ENCODE peak calls at places on chromosomes 6 and 20, in nine cellular contexts. One of them, this sample, is unnamed.
A peak's percentile ranks its signal among the peaks of the same experiment; 100 is the strongest.

GRCh38 chr6:570812-571211 is 86.1 kb downstream of the HUS1B start:
- DNase-seq in naive thymus-derived CD4-positive, alpha-beta T cell: no peak
- DNase-seq in OCI-LY7: no peak
- DNase-seq in SJSA1: no peak
- DNase-seq in transverse colon: no peak
- DNase-seq in mammary epithelial cell: no peak
- DNase-seq in trophoblast cell: no peak
- DNase-seq in neuronal stem cell: no peak
- DNase-seq in effector memory CD4-positive, alpha-beta T cell: no peak
- DNase-seq in this sample: no peak

GRCh38 chr6:26493258-26493657 is 6.8 kb upstream of the BTN1A1 start:
- DNase-seq in OCI-LY7: peak; percentile 71
- DNase-seq in naive thymus-derived CD4-positive, alpha-beta T cell: no peak
- DNase-seq in SJSA1: no peak
- DNase-seq in mammary epithelial cell: no peak
- DNase-seq in trophoblast cell: no peak
- DNase-seq in transverse colon: no peak
- DNase-seq in effector memory CD4-positive, alpha-beta T cell: no peak
- DNase-seq in neuronal stem cell: no peak
- DNase-seq in this sample: peak; percentile 27

GRCh38 chr6:10837692-10837996 is 695 bp downstream of the MAK start:
- DNase-seq in trophoblast cell: no peak
- DNase-seq in OCI-LY7: no peak
- DNase-seq in effector memory CD4-positive, alpha-beta T cell: no peak
- DNase-seq in neuronal stem cell: no peak
- DNase-seq in naive thymus-derived CD4-positive, alpha-beta T cell: no peak
- DNase-seq in SJSA1: no peak
- DNase-seq in transverse colon: no peak
- DNase-seq in mammary epithelial cell: peak; percentile 7
- DNase-seq in this sample: peak; percentile 6

GRCh38 chr6:159730277-159730676 is 3.0 kb downstream of the WTAP start:
- DNase-seq in SJSA1: no peak
- DNase-seq in neuronal stem cell: no peak
- DNase-seq in transverse colon: no peak
- DNase-seq in naive thymus-derived CD4-positive, alpha-beta T cell: no peak
- DNase-seq in effector memory CD4-positive, alpha-beta T cell: no peak
- DNase-seq in mammary epithelial cell: no peak
- DNase-seq in OCI-LY7: no peak
- DNase-seq in trophoblast cell: no peak
- DNase-seq in this sample: no peak

GRCh38 chr6:106122306-106122940 is 36.3 kb downstream of the PRDM1 start:
- DNase-seq in SJSA1: no peak
- DNase-seq in mammary epithelial cell: no peak
- DNase-seq in transverse colon: no peak
- DNase-seq in OCI-LY7: no peak
- DNase-seq in neuronal stem cell: no peak
- DNase-seq in trophoblast cell: peak; percentile 64
- DNase-seq in naive thymus-derived CD4-positive, alpha-beta T cell: no peak
- DNase-seq in effector memory CD4-positive, alpha-beta T cell: no peak
- DNase-seq in this sample: no peak

GRCh38 chr20:953742-954141 is 37.6 kb upstream of the ANGPT4 start:
- DNase-seq in SJSA1: no peak
- DNase-seq in trophoblast cell: peak; percentile 66
- DNase-seq in transverse colon: no peak
- DNase-seq in OCI-LY7: no peak
- DNase-seq in mammary epithelial cell: no peak
- DNase-seq in naive thymus-derived CD4-positive, alpha-beta T cell: no peak
- DNase-seq in neuronal stem cell: no peak
- DNase-seq in effector memory CD4-positive, alpha-beta T cell: no peak
- DNase-seq in this sample: peak; percentile 28

GRCh38 chr6:139625998-139626975 is 251.8 kb upstream of the CITED2 start:
- DNase-seq in transverse colon: no peak
- DNase-seq in OCI-LY7: no peak
- DNase-seq in naive thymus-derived CD4-positive, alpha-beta T cell: no peak
- DNase-seq in neuronal stem cell: no peak
- DNase-seq in mammary epithelial cell: no peak
- DNase-seq in effector memory CD4-positive, alpha-beta T cell: no peak
- DNase-seq in SJSA1: no peak
- DNase-seq in trophoblast cell: peak; percentile 46
- DNase-seq in this sample: no peak

GRCh38 chr6:38476141-38476540 is 163.6 kb downstream of the BTBD9 start:
- DNase-seq in naive thymus-derived CD4-positive, alpha-beta T cell: no peak
- DNase-seq in mammary epithelial cell: no peak
- DNase-seq in neuronal stem cell: no peak
- DNase-seq in effector memory CD4-positive, alpha-beta T cell: no peak
- DNase-seq in trophoblast cell: no peak
- DNase-seq in OCI-LY7: no peak
- DNase-seq in SJSA1: no peak
- DNase-seq in transverse colon: no peak
- DNase-seq in this sample: no peak

GRCh38 chr6:90982051-90982450 is 395.2 kb upstream of the MAP3K7 start:
- DNase-seq in OCI-LY7: no peak
- DNase-seq in mammary epithelial cell: no peak
- DNase-seq in transverse colon: no peak
- DNase-seq in trophoblast cell: peak; percentile 6
- DNase-seq in neuronal stem cell: no peak
- DNase-seq in SJSA1: no peak
- DNase-seq in naive thymus-derived CD4-positive, alpha-beta T cell: no peak
- DNase-seq in effector memory CD4-positive, alpha-beta T cell: no peak
- DNase-seq in this sample: peak; percentile 12

DNA sequence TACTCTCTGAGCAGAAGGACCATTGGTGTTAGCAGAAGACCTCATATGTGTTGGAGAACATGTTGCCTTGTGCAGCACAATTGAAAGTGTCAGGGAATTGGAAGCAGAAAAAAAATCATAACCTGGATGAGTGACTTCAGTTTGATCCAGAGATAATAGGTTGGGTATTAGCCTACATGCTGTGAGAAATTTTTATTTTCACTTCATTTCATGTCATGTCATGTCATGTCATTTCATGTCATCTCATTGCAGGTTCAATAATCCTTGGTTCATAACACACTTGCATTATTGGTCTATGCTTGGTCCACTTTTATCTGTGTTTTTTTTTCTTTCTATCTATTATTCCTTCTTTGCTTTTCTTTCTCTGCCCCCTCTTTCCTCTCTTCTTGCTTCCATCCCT is 34.3 kb downstream of the AKAP7 start:
- DNase-seq in OCI-LY7: no peak
- DNase-seq in effector memory CD4-positive, alpha-beta T cell: no peak
- DNase-seq in SJSA1: no peak
- DNase-seq in trophoblast cell: no peak
- DNase-seq in mammary epithelial cell: no peak
- DNase-seq in naive thymus-derived CD4-positive, alpha-beta T cell: no peak
- DNase-seq in neuronal stem cell: no peak
- DNase-seq in transverse colon: no peak
- DNase-seq in this sample: no peak
- H3K36me3 ChIP-seq in OCI-LY7: no peaks in the 10 kb centered on the region
- H3K36me3 ChIP-seq in effector memory CD4-positive, alpha-beta T cell: peaks cover 5% of the 10 kb centered on the region
- H3K36me3 ChIP-seq in SJSA1: peaks cover 4% of the 10 kb centered on the region
- H3K36me3 ChIP-seq in trophoblast cell: no peaks in the 10 kb centered on the region
- H3K36me3 ChIP-seq in mammary epithelial cell: no peaks in the 10 kb centered on the region
- H3K36me3 ChIP-seq in naive thymus-derived CD4-positive, alpha-beta T cell: no peaks in the 10 kb centered on the region
- H3K36me3 ChIP-seq in neuronal stem cell: no peaks in the 10 kb centered on the region
- H3K36me3 ChIP-seq in transverse colon: no peaks in the 10 kb centered on the region
- H3K36me3 ChIP-seq in this sample: no peaks in the 10 kb centered on the region

GRCh38 chr6:31116661-31117385 is 2.2 kb downstream of the PSORS1C1 start:
- DNase-seq in SJSA1: no peak
- DNase-seq in trophoblast cell: no peak
- DNase-seq in mammary epithelial cell: no peak
- DNase-seq in OCI-LY7: no peak
- DNase-seq in naive thymus-derived CD4-positive, alpha-beta T cell: no peak
- DNase-seq in neuronal stem cell: no peak
- DNase-seq in transverse colon: no peak
- DNase-seq in effector memory CD4-positive, alpha-beta T cell: no peak
- DNase-seq in this sample: no peak
- H3K27ac ChIP-seq in SJSA1: no peak overlapping the region
- H3K27ac ChIP-seq in trophoblast cell: no peak overlapping the region
- H3K27ac ChIP-seq in mammary epithelial cell: no peak overlapping the region
- H3K27ac ChIP-seq in OCI-LY7: no peak overlapping the region
- H3K27ac ChIP-seq in naive thymus-derived CD4-positive, alpha-beta T cell: no peak overlapping the region
- H3K27ac ChIP-seq in neuronal stem cell: no peak overlapping the region
- H3K27ac ChIP-seq in transverse colon: peak overlapping the region; percentile 45
- H3K27ac ChIP-seq in effector memory CD4-positive, alpha-beta T cell: no peak overlapping the region
- H3K27ac ChIP-seq in this sample: no peak overlapping the region

GRCh38 chr20:3909952-3910366 is 20.8 kb downstream of the PANK2 start:
- DNase-seq in effector memory CD4-positive, alpha-beta T cell: no peak
- DNase-seq in SJSA1: no peak
- DNase-seq in naive thymus-derived CD4-positive, alpha-beta T cell: no peak
- DNase-seq in transverse colon: no peak
- DNase-seq in OCI-LY7: no peak
- DNase-seq in trophoblast cell: no peak
- DNase-seq in neuronal stem cell: no peak
- DNase-seq in mammary epithelial cell: no peak
- DNase-seq in this sample: no peak
- H3K36me3 ChIP-seq in effector memory CD4-positive, alpha-beta T cell: peaks cover 58% of the 10 kb centered on the region
- H3K36me3 ChIP-seq in SJSA1: peaks cover 80% of the 10 kb centered on the region
- H3K36me3 ChIP-seq in naive thymus-derived CD4-positive, alpha-beta T cell: peaks cover 20% of the 10 kb centered on the region
- H3K36me3 ChIP-seq in transverse colon: no peaks in the 10 kb centered on the region
- H3K36me3 ChIP-seq in OCI-LY7: peaks cover 87% of the 10 kb centered on the region
- H3K36me3 ChIP-seq in trophoblast cell: peaks cover 41% of the 10 kb centered on the region
- H3K36me3 ChIP-seq in neuronal stem cell: peaks cover 31% of the 10 kb centered on the region
- H3K36me3 ChIP-seq in mammary epithelial cell: peaks cover 37% of the 10 kb centered on the region
- H3K36me3 ChIP-seq in this sample: peaks cover 59% of the 10 kb centered on the region

GRCh38 chr6:134640229-134640628 is 309.7 kb downstream of the ALDH8A1 start:
- DNase-seq in trophoblast cell: peak; percentile 13
- DNase-seq in effector memory CD4-positive, alpha-beta T cell: no peak
- DNase-seq in transverse colon: no peak
- DNase-seq in naive thymus-derived CD4-positive, alpha-beta T cell: no peak
- DNase-seq in neuronal stem cell: no peak
- DNase-seq in mammary epithelial cell: no peak
- DNase-seq in OCI-LY7: no peak
- DNase-seq in SJSA1: no peak
- DNase-seq in this sample: no peak

GRCh38 chr6:134637847-134638438 is 312.0 kb downstream of the ALDH8A1 start:
- DNase-seq in naive thymus-derived CD4-positive, alpha-beta T cell: no peak
- DNase-seq in effector memory CD4-positive, alpha-beta T cell: no peak
- DNase-seq in OCI-LY7: no peak
- DNase-seq in mammary epithelial cell: no peak
- DNase-seq in transverse colon: no peak
- DNase-seq in neuronal stem cell: no peak
- DNase-seq in SJSA1: no peak
- DNase-seq in trophoblast cell: no peak
- DNase-seq in this sample: no peak

GRCh38 chr6:134634952-134635351 is 314.9 kb downstream of the ALDH8A1 start:
- DNase-seq in neuronal stem cell: no peak
- DNase-seq in effector memory CD4-positive, alpha-beta T cell: no peak
- DNase-seq in SJSA1: no peak
- DNase-seq in mammary epithelial cell: no peak
- DNase-seq in naive thymus-derived CD4-positive, alpha-beta T cell: no peak
- DNase-seq in OCI-LY7: no peak
- DNase-seq in trophoblast cell: no peak
- DNase-seq in transverse colon: no peak
- DNase-seq in this sample: no peak

GRCh38 chr6:134637282-134637681 is 312.6 kb downstream of the ALDH8A1 start:
- DNase-seq in OCI-LY7: no peak
- DNase-seq in SJSA1: no peak
- DNase-seq in mammary epithelial cell: no peak
- DNase-seq in neuronal stem cell: no peak
- DNase-seq in naive thymus-derived CD4-positive, alpha-beta T cell: no peak
- DNase-seq in effector memory CD4-positive, alpha-beta T cell: no peak
- DNase-seq in transverse colon: no peak
- DNase-seq in trophoblast cell: no peak
- DNase-seq in this sample: no peak

GRCh38 chr6:134636221-134636830 is 313.6 kb downstream of the ALDH8A1 start:
- DNase-seq in mammary epithelial cell: peak; percentile 39
- DNase-seq in trophoblast cell: peak; percentile 21
- DNase-seq in SJSA1: no peak
- DNase-seq in neuronal stem cell: no peak
- DNase-seq in effector memory CD4-positive, alpha-beta T cell: no peak
- DNase-seq in transverse colon: peak; percentile 26
- DNase-seq in naive thymus-derived CD4-positive, alpha-beta T cell: no peak
- DNase-seq in OCI-LY7: peak; percentile 16
- DNase-seq in this sample: no peak
- H3K27ac ChIP-seq in mammary epithelial cell: no peak overlapping the region
- H3K27ac ChIP-seq in trophoblast cell: no peak overlapping the region
- H3K27ac ChIP-seq in SJSA1: no peak overlapping the region
- H3K27ac ChIP-seq in neuronal stem cell: no peak overlapping the region
- H3K27ac ChIP-seq in effector memory CD4-positive, alpha-beta T cell: no peak overlapping the region
- H3K27ac ChIP-seq in transverse colon: no peak overlapping the region
- H3K27ac ChIP-seq in naive thymus-derived CD4-positive, alpha-beta T cell: no peak overlapping the region
- H3K27ac ChIP-seq in OCI-LY7: no peak overlapping the region
- H3K27ac ChIP-seq in this sample: no peak overlapping the region

GRCh38 chr20:63276956-63277355 is 4.3 kb downstream of the ARFGAP1 start:
- DNase-seq in SJSA1: no peak
- DNase-seq in neuronal stem cell: no peak
- DNase-seq in mammary epithelial cell: no peak
- DNase-seq in transverse colon: no peak
- DNase-seq in naive thymus-derived CD4-positive, alpha-beta T cell: no peak
- DNase-seq in OCI-LY7: no peak
- DNase-seq in trophoblast cell: no peak
- DNase-seq in effector memory CD4-positive, alpha-beta T cell: no peak
- DNase-seq in this sample: no peak
- H3K36me3 ChIP-seq in SJSA1: peaks cover 79% of the 10 kb centered on the region
- H3K36me3 ChIP-seq in neuronal stem cell: peaks cover 36% of the 10 kb centered on the region
- H3K36me3 ChIP-seq in mammary epithelial cell: peaks cover 3% of the 10 kb centered on the region
- H3K36me3 ChIP-seq in transverse colon: no peaks in the 10 kb centered on the region
- H3K36me3 ChIP-seq in naive thymus-derived CD4-positive, alpha-beta T cell: peaks cover 3% of the 10 kb centered on the region
- H3K36me3 ChIP-seq in OCI-LY7: peaks cover 47% of the 10 kb centered on the region
- H3K36me3 ChIP-seq in trophoblast cell: peaks cover 71% of the 10 kb centered on the region
- H3K36me3 ChIP-seq in effector memory CD4-positive, alpha-beta T cell: peaks cover 58% of the 10 kb centered on the region
- H3K36me3 ChIP-seq in this sample: peaks cover 31% of the 10 kb centered on the region

GRCh38 chr20:48731581-48731980 is 96.2 kb downstream of the PREX1 start:
- DNase-seq in neuronal stem cell: no peak
- DNase-seq in mammary epithelial cell: no peak
- DNase-seq in SJSA1: no peak
- DNase-seq in trophoblast cell: no peak
- DNase-seq in effector memory CD4-positive, alpha-beta T cell: no peak
- DNase-seq in naive thymus-derived CD4-positive, alpha-beta T cell: no peak
- DNase-seq in OCI-LY7: no peak
- DNase-seq in transverse colon: no peak
- DNase-seq in this sample: no peak
- H3K27ac ChIP-seq in neuronal stem cell: no peak overlapping the region
- H3K27ac ChIP-seq in mammary epithelial cell: no peak overlapping the region
- H3K27ac ChIP-seq in SJSA1: no peak overlapping the region
- H3K27ac ChIP-seq in trophoblast cell: no peak overlapping the region
- H3K27ac ChIP-seq in effector memory CD4-positive, alpha-beta T cell: no peak overlapping the region
- H3K27ac ChIP-seq in naive thymus-derived CD4-positive, alpha-beta T cell: no peak overlapping the region
- H3K27ac ChIP-seq in OCI-LY7: no peak overlapping the region
- H3K27ac ChIP-seq in transverse colon: no peak overlapping the region
- H3K27ac ChIP-seq in this sample: no peak overlapping the region

DNA sequence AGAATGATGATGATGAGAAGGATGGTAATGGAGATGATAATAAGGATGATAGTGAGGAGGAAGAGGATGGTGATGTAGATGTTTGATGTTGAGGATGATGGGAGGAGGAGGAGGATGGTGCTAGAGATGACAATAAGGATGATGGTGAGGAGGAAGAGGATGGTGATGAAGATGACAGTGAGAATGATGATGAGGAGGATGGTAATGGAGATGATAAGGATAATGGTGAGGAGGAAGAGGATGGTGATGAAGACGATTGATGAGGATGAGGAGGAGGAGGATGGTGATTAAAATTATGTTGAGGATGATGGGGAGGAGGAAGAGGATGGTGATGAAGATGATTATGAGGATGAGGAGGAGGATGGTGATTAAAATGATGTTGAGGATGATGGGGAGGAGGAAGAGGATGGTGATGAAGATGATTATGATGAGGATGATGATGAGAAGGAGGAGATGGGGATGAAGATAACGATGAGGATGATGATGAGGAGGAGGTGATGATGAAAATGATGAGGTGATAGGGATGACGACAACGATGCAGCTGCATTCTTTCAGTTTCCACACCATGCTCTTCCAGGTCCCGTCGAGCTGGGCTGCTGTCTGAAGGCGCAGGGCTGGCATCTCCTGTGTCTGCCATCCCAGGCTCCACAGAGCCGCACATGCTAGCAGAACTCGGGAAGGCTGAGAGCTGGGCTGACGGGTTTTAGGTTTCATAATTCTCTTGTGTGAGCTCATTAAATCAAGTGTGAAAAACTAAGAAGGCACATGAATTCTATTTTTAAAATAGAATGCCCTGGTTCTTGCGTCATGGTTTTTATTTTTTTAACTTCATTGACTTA is 274.9 kb downstream of the SMOC2 start:
- DNase-seq in naive thymus-derived CD4-positive, alpha-beta T cell: no peak
- DNase-seq in transverse colon: no peak
- DNase-seq in effector memory CD4-positive, alpha-beta T cell: no peak
- DNase-seq in mammary epithelial cell: no peak
- DNase-seq in OCI-LY7: no peak
- DNase-seq in neuronal stem cell: no peak
- DNase-seq in trophoblast cell: peak; percentile 12
- DNase-seq in SJSA1: no peak
- DNase-seq in this sample: no peak
- H3K36me3 ChIP-seq in naive thymus-derived CD4-positive, alpha-beta T cell: no peaks in the 10 kb centered on the region
- H3K36me3 ChIP-seq in transverse colon: no peaks in the 10 kb centered on the region
- H3K36me3 ChIP-seq in effector memory CD4-positive, alpha-beta T cell: no peaks in the 10 kb centered on the region
- H3K36me3 ChIP-seq in mammary epithelial cell: no peaks in the 10 kb centered on the region
- H3K36me3 ChIP-seq in OCI-LY7: no peaks in the 10 kb centered on the region
- H3K36me3 ChIP-seq in neuronal stem cell: no peaks in the 10 kb centered on the region
- H3K36me3 ChIP-seq in trophoblast cell: no peaks in the 10 kb centered on the region
- H3K36me3 ChIP-seq in SJSA1: no peaks in the 10 kb centered on the region
- H3K36me3 ChIP-seq in this sample: no peaks in the 10 kb centered on the region

This sample was measured in PC-3.